ENCODE peak calls at places on chromosomes 7 and 10, in seven cellular contexts. One of them, this sample, is unnamed.

GRCh38 chr10:110395350-110396283 is 90.9 kb upstream of the SMNDC1 start:
- DNase-seq in glomerular endothelial cell: peak
- DNase-seq in T-helper 9 cell: no peak
- DNase-seq in GM23338: no peak
- DNase-seq in uterus: peak
- DNase-seq in RCC 7860: peak
- DNase-seq in upper lobe of left lung: no peak
- DNase-seq in this sample: peak

GRCh38 chr10:72066318-72067284 is 21.8 kb downstream of the SPOCK2 start:
- DNase-seq in glomerular endothelial cell: no peak
- DNase-seq in T-helper 9 cell: no peak
- DNase-seq in GM23338: no peak
- DNase-seq in uterus: no peak
- DNase-seq in RCC 7860: no peak
- DNase-seq in upper lobe of left lung: no peak
- DNase-seq in this sample: no peak

GRCh38 chr7:1025747-1026581 is 18.4 kb upstream of the GPR146 start:
- DNase-seq in glomerular endothelial cell: no peak
- DNase-seq in T-helper 9 cell: no peak
- DNase-seq in GM23338: no peak
- DNase-seq in uterus: no peak
- DNase-seq in RCC 7860: no peak
- DNase-seq in upper lobe of left lung: peak
- DNase-seq in this sample: no peak

GRCh38 chr7:102306916-102307677 is 20.4 kb downstream of the SH2B2 start:
- DNase-seq in glomerular endothelial cell: no peak
- DNase-seq in T-helper 9 cell: no peak
- DNase-seq in GM23338: peak
- DNase-seq in uterus: no peak
- DNase-seq in RCC 7860: peak
- DNase-seq in upper lobe of left lung: no peak
- DNase-seq in this sample: peak

GRCh38 chr7:121428857-121429489 is 32.9 kb upstream of the FAM3C start:
- DNase-seq in glomerular endothelial cell: no peak
- DNase-seq in T-helper 9 cell: no peak
- DNase-seq in GM23338: no peak
- DNase-seq in uterus: no peak
- DNase-seq in RCC 7860: peak
- DNase-seq in upper lobe of left lung: no peak
- DNase-seq in this sample: no peak

GRCh38 chr10:124149681-124150080 is 56.3 kb upstream of the CHST15 start:
- DNase-seq in glomerular endothelial cell: no peak
- DNase-seq in T-helper 9 cell: no peak
- DNase-seq in GM23338: no peak
- DNase-seq in uterus: no peak
- DNase-seq in RCC 7860: no peak
- DNase-seq in upper lobe of left lung: no peak
- DNase-seq in this sample: no peak

GRCh38 chr7:90825779-90826178 is 229.7 kb downstream of the CDK14 start:
- DNase-seq in glomerular endothelial cell: no peak
- DNase-seq in T-helper 9 cell: no peak
- DNase-seq in GM23338: no peak
- DNase-seq in uterus: no peak
- DNase-seq in RCC 7860: no peak
- DNase-seq in upper lobe of left lung: no peak
- DNase-seq in this sample: no peak

GRCh38 chr7:12016439-12016838 is 184.4 kb upstream of the THSD7A start:
- DNase-seq in glomerular endothelial cell: no peak
- DNase-seq in T-helper 9 cell: no peak
- DNase-seq in GM23338: no peak
- DNase-seq in uterus: no peak
- DNase-seq in RCC 7860: no peak
- DNase-seq in upper lobe of left lung: no peak
- DNase-seq in this sample: no peak

GRCh38 chr10:13816195-13816926 is 229.6 kb downstream of the PRPF18 start:
- DNase-seq in glomerular endothelial cell: no peak
- DNase-seq in T-helper 9 cell: no peak
- DNase-seq in GM23338: no peak
- DNase-seq in uterus: peak
- DNase-seq in RCC 7860: peak
- DNase-seq in upper lobe of left lung: no peak
- DNase-seq in this sample: peak

GRCh38 chr10:84247496-84247895 is 2.6 kb downstream of the RGR start:
- DNase-seq in glomerular endothelial cell: no peak
- DNase-seq in T-helper 9 cell: no peak
- DNase-seq in GM23338: no peak
- DNase-seq in uterus: no peak
- DNase-seq in RCC 7860: no peak
- DNase-seq in upper lobe of left lung: no peak
- DNase-seq in this sample: no peak

GRCh38 chr7:79050592-79050991 is 402.9 kb downstream of the MAGI2 start:
- DNase-seq in glomerular endothelial cell: peak
- DNase-seq in T-helper 9 cell: no peak
- DNase-seq in GM23338: no peak
- DNase-seq in uterus: no peak
- DNase-seq in RCC 7860: no peak
- DNase-seq in upper lobe of left lung: no peak
- DNase-seq in this sample: no peak

GRCh38 chr10:74875966-74876365 is 49.6 kb downstream of the KAT6B start:
- DNase-seq in glomerular endothelial cell: no peak
- DNase-seq in T-helper 9 cell: no peak
- DNase-seq in GM23338: no peak
- DNase-seq in uterus: no peak
- DNase-seq in RCC 7860: no peak
- DNase-seq in upper lobe of left lung: no peak
- DNase-seq in this sample: no peak

GRCh38 chr7:38953227-38953626 is 24.5 kb upstream of the POU6F2 start:
- DNase-seq in glomerular endothelial cell: no peak
- DNase-seq in T-helper 9 cell: no peak
- DNase-seq in GM23338: no peak
- DNase-seq in uterus: no peak
- DNase-seq in RCC 7860: no peak
- DNase-seq in upper lobe of left lung: no peak
- DNase-seq in this sample: no peak

This sample was measured in mucosa of gallbladder.